ENCODE peak calls at places on chromosome 9, in ten cellular contexts. H, U, J, E, X, B, I, L, T and Z are unnamed samples.

GRCh38 chr9:128383791-128384190 is 12.6 kb downstream of the URM1 start:
- DNase-seq in H (no peak), X (no peak), I (no peak), T (no peak), B (no peak), U (no peak), L (no peak), J (no peak), E (no peak), Z (no peak)

GRCh38 chr9:134554750-134555655 is 86.6 kb upstream of the COL5A1 start:
- DNase-seq in U (peak; percentile 86), E (no peak), T (no peak), L (no peak), H (peak; percentile 53), X (no peak), I (no peak), B (no peak), J (no peak), Z (no peak)

GRCh38 chr9:77092536-77092935 is 73.1 kb downstream of the FOXB2 start:
- DNase-seq in J (no peak), L (no peak), I (no peak), T (no peak), B (peak; percentile 11), H (no peak), X (no peak), U (peak; percentile 27), E (no peak), Z (no peak)

GRCh38 chr9:118222375-118222774 is 518.2 kb downstream of the TLR4 start:
- DNase-seq in U (peak; percentile 14), T (no peak), B (no peak), X (no peak), I (peak; percentile 14), L (no peak), H (peak; percentile 37), J (no peak), E (no peak), Z (no peak)

GRCh38 chr9:100690438-100690837 is 112.6 kb downstream of the CAVIN4 start:
- DNase-seq in H (no peak), J (no peak), E (peak; percentile 8), B (no peak), X (no peak), I (no peak), T (no peak), U (no peak), L (no peak), Z (peak; percentile 11)

GRCh38 chr9:98154678-98155077 is 35.7 kb upstream of the TRIM14 start:
- DNase-seq in T (no peak), L (no peak), I (no peak), U (no peak), H (no peak), E (no peak), B (no peak), X (no peak), J (no peak), Z (no peak)

GRCh38 chr9:14935099-14935710 is 25.0 kb upstream of the FREM1 start:
- DNase-seq in E (no peak), I (no peak), X (no peak), B (no peak), H (no peak), T (no peak), J (no peak), L (no peak), U (no peak), Z (no peak)

GRCh38 chr9:83384214-83384613 is 154.0 kb downstream of the FRMD3 start:
- DNase-seq in X (no peak), U (no peak), B (no peak), J (no peak), H (no peak), L (no peak), I (no peak), T (no peak), E (no peak), Z (no peak)

GRCh38 chr9:97873877-97874276 is 20.9 kb downstream of the FOXE1 start:
- DNase-seq in I (no peak), B (peak; percentile 48), H (no peak), U (peak; percentile 30), X (no peak), E (no peak), T (no peak), J (no peak), L (peak; percentile 70), Z (no peak)

DNA sequence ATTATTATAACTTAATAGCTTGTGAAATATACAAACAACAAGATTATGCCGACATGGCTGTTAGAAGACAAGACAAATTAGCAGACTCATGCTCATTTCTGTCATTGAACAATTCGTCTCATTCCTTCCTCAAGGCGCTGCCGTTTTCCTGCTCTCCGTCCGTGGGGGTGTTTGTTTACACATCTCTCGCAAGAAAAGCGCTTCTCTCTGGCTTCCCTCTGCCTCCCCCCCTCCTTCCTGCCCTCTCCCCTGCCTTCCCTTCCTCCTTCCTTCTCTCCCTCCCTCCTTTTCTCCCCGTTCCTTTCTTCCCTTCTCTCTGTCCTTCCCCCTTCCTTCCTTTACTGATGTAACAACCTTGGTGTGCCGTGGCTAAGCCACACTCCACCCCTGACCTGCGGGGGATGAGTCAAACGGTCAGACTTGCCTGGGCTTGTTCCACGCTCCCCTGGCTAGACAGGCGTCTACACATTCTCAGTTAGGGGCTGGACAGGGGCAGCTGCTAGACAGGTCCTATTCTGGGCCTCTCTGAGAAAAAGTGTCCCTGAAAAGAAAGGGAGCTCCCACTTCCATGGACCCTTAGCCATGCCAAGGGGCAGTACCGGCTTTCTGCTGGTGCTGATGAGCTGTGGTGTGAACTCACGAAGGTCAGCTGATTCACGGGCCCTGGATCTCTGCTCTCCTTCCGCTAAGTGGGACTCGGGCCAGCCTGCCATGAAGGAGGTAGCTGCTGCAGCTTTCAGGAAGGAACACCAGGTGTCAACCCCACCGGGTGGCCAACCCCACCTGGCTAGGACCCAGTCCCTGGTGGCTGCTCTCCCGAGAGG is 32.0 kb upstream of the SPTLC1 start:
- DNase-seq in U (peak; percentile 96), H (peak; percentile 34), T (peak; percentile 66), X (no peak), I (no peak), J (no peak), E (peak; percentile 70), L (peak; percentile 94), B (peak; percentile 97), Z (no peak)
- TF ChIP-seq CTCF in U (peak; percentile 22), H (no peak), T (peak; percentile 41), X (no peak), I (no peak), J (no peak), E (no peak), L (no peak), B (peak; percentile 28), Z (no peak)

GRCh38 chr9:133433351-133433843 is 11.2 kb downstream of the ADAMTS13 start:
- DNase-seq in L (no peak), T (no peak), X (no peak), E (no peak), U (no peak), J (no peak), B (no peak), I (no peak), H (no peak), Z (no peak)
- TF ChIP-seq CTCF in L (no peak), T (no peak), X (no peak), E (no peak), U (no peak), J (no peak), B (no peak), I (no peak), H (no peak), Z (no peak)

DNA sequence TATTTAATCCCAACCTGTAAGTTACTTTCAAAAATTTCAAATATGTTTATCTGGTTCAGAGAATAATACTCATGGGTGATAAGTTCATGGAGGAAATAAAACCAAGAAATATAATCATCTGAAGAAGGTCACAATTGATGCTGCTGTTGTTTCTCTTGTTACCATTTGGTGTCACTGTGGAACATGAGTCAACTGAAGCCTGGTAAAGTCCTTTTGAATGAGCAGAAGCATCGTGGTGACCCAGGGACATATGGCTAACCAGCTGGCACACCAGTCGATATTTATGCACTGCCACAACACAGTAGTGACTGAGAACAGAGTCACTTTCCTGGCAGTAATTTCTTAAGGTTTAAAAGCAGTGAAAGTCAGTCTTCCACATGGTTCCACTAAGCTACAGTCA is 612.9 kb upstream of the TLE4 start:
- DNase-seq in X (no peak), I (no peak), B (peak; percentile 18), T (no peak), J (no peak), H (no peak), E (peak; percentile 11), U (no peak), L (no peak), Z (no peak)
- TF ChIP-seq CTCF in X (no peak), I (no peak), B (peak; percentile 12), T (no peak), J (no peak), H (no peak), E (peak; percentile 22), U (no peak), L (no peak), Z (peak; percentile 35)

GRCh38 chr9:18989865-18990264 is 43.1 kb downstream of the SAXO1 start:
- DNase-seq in T (no peak), J (no peak), U (no peak), I (no peak), X (peak; percentile 45), L (no peak), H (no peak), B (no peak), E (no peak), Z (no peak)
- TF ChIP-seq CTCF in T (no peak), J (no peak), U (no peak), I (no peak), X (no peak), L (no peak), H (no peak), B (no peak), E (no peak), Z (no peak)

GRCh38 chr9:38641985-38642864 is 21.8 kb upstream of the ANKRD18A start:
- DNase-seq in X (peak; percentile 45), I (peak; percentile 54), B (peak; percentile 63), T (no peak), J (no peak), H (peak; percentile 26), L (peak; percentile 67), U (peak; percentile 36), E (peak; percentile 58), Z (peak; percentile 14)
- TF ChIP-seq CTCF in X (peak; percentile 17), I (peak; percentile 57), B (peak; percentile 40), T (peak; percentile 49), J (no peak), H (peak; percentile 41), L (peak; percentile 64), U (no peak), E (peak; percentile 52), Z (peak; percentile 62)